ENCODE peak calls at places on chromosomes 7 and 10, in four cellular contexts. U is AG09309; H is ELR; V is CD8-positive, alpha-beta memory T cell. J is an unnamed sample.

GRCh38 chr10:3811331-3811870 is 26.4 kb upstream of the KLF6 start:
- DNase-seq in U (no peak), H (peak; percentile 70), V (peak; percentile 56), J (no peak)

GRCh38 chr7:158564648-158565005 is 23.0 kb downstream of the PTPRN2 start:
- DNase-seq in U (no peak), H (no peak), V (no peak), J (no peak)

GRCh38 chr10:44651834-44652233 is 259.3 kb upstream of the TMEM72 start:
- DNase-seq in U (no peak), H (no peak), V (no peak), J (no peak)

GRCh38 chr7:514651-515598 is 4.7 kb downstream of the PDGFA start:
- DNase-seq in U (no peak), H (peak; percentile 49), V (no peak), J (no peak)

GRCh38 chr7:32179567-32179966 is 109.4 kb upstream of the PDE1C start:
- DNase-seq in U (no peak), H (peak; percentile 25), V (no peak), J (no peak)

GRCh38 chr10:119308556-119309422 is 101.4 kb downstream of the GRK5 start:
- DNase-seq in U (no peak), H (no peak), V (no peak), J (no peak)

GRCh38 chr7:34748244-34749039 is 90.4 kb downstream of the NPSR1 start:
- DNase-seq in U (peak; percentile 5), H (peak; percentile 77), V (no peak), J (peak; percentile 79)

GRCh38 chr10:93992400-93993030 is 1.2 kb upstream of the PLCE1 start:
- DNase-seq in U (no peak), H (peak; percentile 50), V (no peak), J (no peak)

GRCh38 chr7:79787623-79788022 is 334.2 kb upstream of the MAGI2 start:
- DNase-seq in U (peak; percentile 27), H (no peak), V (no peak), J (no peak)

GRCh38 chr10:71835671-71836593 is 15.1 kb downstream of the PSAP start:
- DNase-seq in U (peak; percentile 90), H (peak; percentile 59), V (peak; percentile 6), J (peak; percentile 93)

GRCh38 chr10:72204296-72204695 is 11.5 kb upstream of the ANAPC16 start:
- DNase-seq in U (no peak), H (no peak), V (no peak), J (no peak)

GRCh38 chr10:101489355-101489754 is 98.7 kb downstream of the POLL start:
- DNase-seq in U (peak; percentile 31), H (peak; percentile 27), V (no peak), J (peak; percentile 10)

GRCh38 chr7:91457208-91457607 is 193.0 kb downstream of the FZD1 start:
- DNase-seq in U (no peak), H (no peak), V (no peak), J (no peak)

GRCh38 chr7:48084727-48085432 is 4.2 kb upstream of the UPP1 start:
- DNase-seq in U (peak; percentile 96), H (peak; percentile 100), V (peak; percentile 68), J (peak; percentile 94)

GRCh38 chr10:97888641-97889262 is 39.1 kb downstream of the GOLGA7B start:
- DNase-seq in U (peak; percentile 16), H (peak; percentile 69), V (no peak), J (no peak)

GRCh38 chr7:130904792-130905191 is 170.8 kb upstream of the KLF14 start:
- DNase-seq in U (no peak), H (peak; percentile 63), V (no peak), J (no peak)

GRCh38 chr7:75971961-75972763 is 22.2 kb downstream of the TMEM120A start:
- DNase-seq in U (no peak), H (peak; percentile 28), V (no peak), J (no peak)

GRCh38 chr7:143321734-143322133 is 5.8 kb downstream of the CLCN1 start:
- DNase-seq in U (no peak), H (no peak), V (no peak), J (no peak)

GRCh38 chr7:16347461-16348192 is 73.7 kb downstream of the CRPPA start:
- DNase-seq in U (no peak), H (peak; percentile 15), V (no peak), J (no peak)

GRCh38 chr7:916291-916941 is 38.1 kb downstream of the ADAP1 start:
- DNase-seq in U (no peak), H (no peak), V (no peak), J (no peak)

GRCh38 chr7:52447781-52448180 is 587.7 kb upstream of the POM121L12 start:
- DNase-seq in U (no peak), H (no peak), V (no peak), J (no peak)

GRCh38 chr10:98261436-98262277 is 6.3 kb downstream of the LOXL4 start:
- DNase-seq in U (no peak), H (no peak), V (no peak), J (no peak)

GRCh38 chr10:116026315-116026714 is 246.7 kb downstream of the GFRA1 start:
- DNase-seq in U (no peak), H (no peak), V (no peak), J (no peak)

GRCh38 chr10:114053946-114054345 is 10.3 kb downstream of the ADRB1 start:
- DNase-seq in U (peak; percentile 32), H (no peak), V (no peak), J (no peak)

GRCh38 chr7:55160539-55160938 is 141.7 kb downstream of the EGFR start:
- DNase-seq in U (peak; percentile 44), H (peak; percentile 82), V (no peak), J (no peak)

GRCh38 chr7:105808703-105809590 is 67.5 kb downstream of the ATXN7L1 start:
- DNase-seq in U (no peak), H (peak; percentile 82), V (peak; percentile 68), J (peak; percentile 74)

GRCh38 chr7:209846-210245 is 17.5 kb downstream of the FAM20C start:
- DNase-seq in U (no peak), H (peak; percentile 34), V (no peak), J (no peak)

GRCh38 chr10:29838529-29838928 is 203.8 kb upstream of the SVIL start:
- DNase-seq in U (no peak), H (no peak), V (no peak), J (no peak)